ENCODE peak calls at places on chromosomes 12 and 14, in five cellular contexts. One of them, this sample, is unnamed.

GRCh38 chr14:73176673-73177072 is 40.4 kb downstream of the PSEN1 start:
- DNase-seq in activated CD8-positive, alpha-beta T cell treated with anti-CD3 and anti-CD28 coated beads for 36 hours: no peak
- DNase-seq in KG1: no peak
- DNase-seq in small intestine: no peak
- DNase-seq in hepatic stellate cell: no peak
- DNase-seq in this sample: no peak

GRCh38 chr12:88325828-88326214 is 183.7 kb downstream of the TMTC3 start:
- DNase-seq in activated CD8-positive, alpha-beta T cell treated with anti-CD3 and anti-CD28 coated beads for 36 hours: no peak
- DNase-seq in KG1: no peak
- DNase-seq in small intestine: no peak
- DNase-seq in hepatic stellate cell: no peak
- DNase-seq in this sample: no peak

GRCh38 chr12:52865090-52865944 is 16.5 kb upstream of the KRT78 start:
- DNase-seq in activated CD8-positive, alpha-beta T cell treated with anti-CD3 and anti-CD28 coated beads for 36 hours: peak
- DNase-seq in KG1: no peak
- DNase-seq in small intestine: peak
- DNase-seq in hepatic stellate cell: peak
- DNase-seq in this sample: no peak

GRCh38 chr14:64758025-64758521 is 53.8 kb downstream of the PLEKHG3 start:
- DNase-seq in activated CD8-positive, alpha-beta T cell treated with anti-CD3 and anti-CD28 coated beads for 36 hours: no peak
- DNase-seq in KG1: no peak
- DNase-seq in small intestine: no peak
- DNase-seq in hepatic stellate cell: peak
- DNase-seq in this sample: peak

GRCh38 chr12:105358789-105359188 is 28.3 kb downstream of the C12orf75 start:
- DNase-seq in activated CD8-positive, alpha-beta T cell treated with anti-CD3 and anti-CD28 coated beads for 36 hours: no peak
- DNase-seq in KG1: no peak
- DNase-seq in small intestine: no peak
- DNase-seq in hepatic stellate cell: no peak
- DNase-seq in this sample: no peak

GRCh38 chr14:51716610-51717009 is 64.9 kb downstream of the FRMD6 start:
- DNase-seq in activated CD8-positive, alpha-beta T cell treated with anti-CD3 and anti-CD28 coated beads for 36 hours: no peak
- DNase-seq in KG1: no peak
- DNase-seq in small intestine: no peak
- DNase-seq in hepatic stellate cell: no peak
- DNase-seq in this sample: no peak

GRCh38 chr12:80712866-80713265 is 3.8 kb upstream of the MYF5 start:
- DNase-seq in activated CD8-positive, alpha-beta T cell treated with anti-CD3 and anti-CD28 coated beads for 36 hours: no peak
- DNase-seq in KG1: no peak
- DNase-seq in small intestine: no peak
- DNase-seq in hepatic stellate cell: no peak
- DNase-seq in this sample: no peak

GRCh38 chr12:92614041-92614440 is 88.7 kb upstream of the PLEKHG7 start:
- DNase-seq in activated CD8-positive, alpha-beta T cell treated with anti-CD3 and anti-CD28 coated beads for 36 hours: no peak
- DNase-seq in KG1: no peak
- DNase-seq in small intestine: no peak
- DNase-seq in hepatic stellate cell: no peak
- DNase-seq in this sample: no peak

GRCh38 chr12:31715283-31715825 is 13.5 kb downstream of the AMN1 start:
- DNase-seq in activated CD8-positive, alpha-beta T cell treated with anti-CD3 and anti-CD28 coated beads for 36 hours: no peak
- DNase-seq in KG1: peak
- DNase-seq in small intestine: no peak
- DNase-seq in hepatic stellate cell: no peak
- DNase-seq in this sample: no peak

GRCh38 chr14:90815567-90815816 is 738 bp downstream of the TTC7B start:
- DNase-seq in activated CD8-positive, alpha-beta T cell treated with anti-CD3 and anti-CD28 coated beads for 36 hours: no peak
- DNase-seq in KG1: no peak
- DNase-seq in small intestine: no peak
- DNase-seq in hepatic stellate cell: no peak
- DNase-seq in this sample: no peak

GRCh38 chr12:53198470-53199110 is 8.5 kb downstream of the ITGB7 start:
- DNase-seq in activated CD8-positive, alpha-beta T cell treated with anti-CD3 and anti-CD28 coated beads for 36 hours: no peak
- DNase-seq in KG1: no peak
- DNase-seq in small intestine: no peak
- DNase-seq in hepatic stellate cell: no peak
- DNase-seq in this sample: no peak

GRCh38 chr12:109571773-109572505 is 1.4 kb downstream of the MMAB start:
- DNase-seq in activated CD8-positive, alpha-beta T cell treated with anti-CD3 and anti-CD28 coated beads for 36 hours: no peak
- DNase-seq in KG1: no peak
- DNase-seq in small intestine: no peak
- DNase-seq in hepatic stellate cell: no peak
- DNase-seq in this sample: no peak

GRCh38 chr12:128314611-128315010 is 47.6 kb downstream of the TMEM132C start:
- DNase-seq in activated CD8-positive, alpha-beta T cell treated with anti-CD3 and anti-CD28 coated beads for 36 hours: no peak
- DNase-seq in KG1: no peak
- DNase-seq in small intestine: no peak
- DNase-seq in hepatic stellate cell: no peak
- DNase-seq in this sample: no peak

GRCh38 chr14:73238262-73238852 is 1.1 kb downstream of the PAPLN start:
- DNase-seq in activated CD8-positive, alpha-beta T cell treated with anti-CD3 and anti-CD28 coated beads for 36 hours: no peak
- DNase-seq in KG1: no peak
- DNase-seq in small intestine: peak
- DNase-seq in hepatic stellate cell: peak
- DNase-seq in this sample: no peak

GRCh38 chr12:6978188-6978986 is 7.7 kb downstream of the EMG1 start:
- DNase-seq in activated CD8-positive, alpha-beta T cell treated with anti-CD3 and anti-CD28 coated beads for 36 hours: no peak
- DNase-seq in KG1: no peak
- DNase-seq in small intestine: no peak
- DNase-seq in hepatic stellate cell: no peak
- DNase-seq in this sample: no peak

GRCh38 chr14:61521773-61522172 is 173.5 kb upstream of the HIF1A start:
- DNase-seq in activated CD8-positive, alpha-beta T cell treated with anti-CD3 and anti-CD28 coated beads for 36 hours: no peak
- DNase-seq in KG1: no peak
- DNase-seq in small intestine: no peak
- DNase-seq in hepatic stellate cell: no peak
- DNase-seq in this sample: no peak

GRCh38 chr12:12723681-12724420 is 6.7 kb downstream of the CDKN1B start:
- DNase-seq in activated CD8-positive, alpha-beta T cell treated with anti-CD3 and anti-CD28 coated beads for 36 hours: peak
- DNase-seq in KG1: no peak
- DNase-seq in small intestine: peak
- DNase-seq in hepatic stellate cell: peak
- DNase-seq in this sample: peak

GRCh38 chr14:74491952-74492351 is 1.2 kb downstream of the NPC2 start:
- DNase-seq in activated CD8-positive, alpha-beta T cell treated with anti-CD3 and anti-CD28 coated beads for 36 hours: peak
- DNase-seq in KG1: peak
- DNase-seq in small intestine: peak
- DNase-seq in hepatic stellate cell: peak
- DNase-seq in this sample: no peak

GRCh38 chr12:124720687-124721500 is 142.8 kb downstream of the SCARB1 start:
- DNase-seq in activated CD8-positive, alpha-beta T cell treated with anti-CD3 and anti-CD28 coated beads for 36 hours: no peak
- DNase-seq in KG1: no peak
- DNase-seq in small intestine: no peak
- DNase-seq in hepatic stellate cell: no peak
- DNase-seq in this sample: peak

GRCh38 chr12:3837049-3837448 is 36.1 kb downstream of the PARP11 start:
- DNase-seq in activated CD8-positive, alpha-beta T cell treated with anti-CD3 and anti-CD28 coated beads for 36 hours: no peak
- DNase-seq in KG1: no peak
- DNase-seq in small intestine: no peak
- DNase-seq in hepatic stellate cell: no peak
- DNase-seq in this sample: no peak

This sample was measured in Right ventricle myocardium inferior.